ENCODE peak calls at places on chromosomes 7 and 10, in four cellular contexts. One of them, this sample, is unnamed.

GRCh38 chr7:123709525-123709924 is 39.3 kb downstream of the WASL start:
- DNase-seq in anterior cingulate cortex: no peak
- DNase-seq in pons: no peak
- DNase-seq in stimulated activated CD4-positive, alpha-beta T cell treated with anti-CD3 and anti-CD28 coated beads, Interleukin-1b, Interleukin-23, amount 100 ng/mL, for 1 hour: no peak
- DNase-seq in this sample: no peak

GRCh38 chr7:2807846-2808772 is 36.0 kb downstream of the GNA12 start:
- DNase-seq in stimulated activated CD4-positive, alpha-beta T cell treated with anti-CD3 and anti-CD28 coated beads, Interleukin-1b, Interleukin-23, amount 100 ng/mL, for 1 hour: no peak
- DNase-seq in pons: no peak
- DNase-seq in anterior cingulate cortex: no peak
- DNase-seq in this sample: no peak

GRCh38 chr7:136133491-136133990 is 156.4 kb upstream of the MTPN start:
- DNase-seq in pons: no peak
- DNase-seq in anterior cingulate cortex: no peak
- DNase-seq in stimulated activated CD4-positive, alpha-beta T cell treated with anti-CD3 and anti-CD28 coated beads, Interleukin-1b, Interleukin-23, amount 100 ng/mL, for 1 hour: no peak
- DNase-seq in this sample: no peak

GRCh38 chr7:123789817-123790216 is 41.0 kb upstream of the WASL start:
- DNase-seq in pons: no peak
- DNase-seq in anterior cingulate cortex: no peak
- DNase-seq in stimulated activated CD4-positive, alpha-beta T cell treated with anti-CD3 and anti-CD28 coated beads, Interleukin-1b, Interleukin-23, amount 100 ng/mL, for 1 hour: no peak
- DNase-seq in this sample: no peak

GRCh38 chr7:48411619-48412018 is 240.4 kb downstream of the ABCA13 start:
- DNase-seq in pons: no peak
- DNase-seq in stimulated activated CD4-positive, alpha-beta T cell treated with anti-CD3 and anti-CD28 coated beads, Interleukin-1b, Interleukin-23, amount 100 ng/mL, for 1 hour: no peak
- DNase-seq in anterior cingulate cortex: no peak
- DNase-seq in this sample: no peak

GRCh38 chr10:4704034-4704545 is 121.9 kb upstream of the AKR1E2 start:
- DNase-seq in stimulated activated CD4-positive, alpha-beta T cell treated with anti-CD3 and anti-CD28 coated beads, Interleukin-1b, Interleukin-23, amount 100 ng/mL, for 1 hour: no peak
- DNase-seq in anterior cingulate cortex: no peak
- DNase-seq in pons: peak
- DNase-seq in this sample: no peak

GRCh38 chr7:37642028-37642540 is 41.5 kb upstream of the GPR141 start:
- DNase-seq in stimulated activated CD4-positive, alpha-beta T cell treated with anti-CD3 and anti-CD28 coated beads, Interleukin-1b, Interleukin-23, amount 100 ng/mL, for 1 hour: no peak
- DNase-seq in anterior cingulate cortex: no peak
- DNase-seq in pons: no peak
- DNase-seq in this sample: no peak

GRCh38 chr7:13077466-13077865 is 390.0 kb downstream of the ARL4A start:
- DNase-seq in anterior cingulate cortex: no peak
- DNase-seq in stimulated activated CD4-positive, alpha-beta T cell treated with anti-CD3 and anti-CD28 coated beads, Interleukin-1b, Interleukin-23, amount 100 ng/mL, for 1 hour: no peak
- DNase-seq in pons: no peak
- DNase-seq in this sample: no peak

GRCh38 chr7:90752051-90752450 is 155.9 kb downstream of the CDK14 start:
- DNase-seq in pons: no peak
- DNase-seq in anterior cingulate cortex: no peak
- DNase-seq in stimulated activated CD4-positive, alpha-beta T cell treated with anti-CD3 and anti-CD28 coated beads, Interleukin-1b, Interleukin-23, amount 100 ng/mL, for 1 hour: no peak
- DNase-seq in this sample: no peak

This sample was measured in dorsolateral prefrontal cortex.